ENCODE peak calls at places on chromosomes 3 and 15, in nine cellular contexts. M, E, Q, J, C, U, T, W and D are unnamed samples.

GRCh38 chr3:13555753-13556152 is 6.8 kb downstream of the FBLN2 start:
- DNase-seq in M (no peak), E (no peak), Q (no peak), J (no peak), C (no peak), U (no peak), T (no peak), W (no peak), D (no peak)

GRCh38 chr3:143827425-143827824 is 20.8 kb downstream of the SLC9A9 start:
- DNase-seq in M (no peak), E (no peak), Q (no peak), J (no peak), C (no peak), U (no peak), T (no peak), W (no peak), D (no peak)

GRCh38 chr3:108150200-108150599 is 59.4 kb upstream of the CD47 start:
- DNase-seq in M (no peak), E (no peak), Q (no peak), J (no peak), C (no peak), U (no peak), T (no peak), W (no peak), D (no peak)

GRCh38 chr3:141876381-141876890 is at the start of gene ATP1B3:
- DNase-seq in M (peak), E (peak), Q (peak), J (peak), C (peak), U (peak), T (peak), W (peak), D (peak)

GRCh38 chr3:32148356-32148755 is 41.9 kb downstream of the GPD1L start:
- DNase-seq in M (no peak), E (no peak), Q (no peak), J (no peak), C (no peak), U (no peak), T (no peak), W (no peak), D (no peak)

GRCh38 chr15:68241088-68241935 is 11.8 kb upstream of the CLN6 start:
- DNase-seq in M (no peak), E (no peak), Q (no peak), J (no peak), C (no peak), U (no peak), T (no peak), W (no peak), D (no peak)

GRCh38 chr15:39192376-39192775 is 388.5 kb upstream of the THBS1 start:
- DNase-seq in M (no peak), E (no peak), Q (no peak), J (no peak), C (no peak), U (no peak), T (no peak), W (no peak), D (no peak)

GRCh38 chr3:100650651-100651611 is 41.5 kb downstream of the ADGRG7 start:
- DNase-seq in M (peak), E (no peak), Q (peak), J (no peak), C (no peak), U (no peak), T (no peak), W (no peak), D (no peak)

GRCh38 chr3:42020681-42021307 is 58.9 kb upstream of the ULK4 start:
- DNase-seq in M (peak), E (no peak), Q (no peak), J (no peak), C (no peak), U (no peak), T (no peak), W (no peak), D (no peak)

GRCh38 chr3:135325096-135325495 is 530.0 kb downstream of the EPHB1 start:
- DNase-seq in M (peak), E (peak), Q (no peak), J (no peak), C (no peak), U (no peak), T (no peak), W (no peak), D (no peak)

GRCh38 chr15:89822611-89822950 is 7.9 kb upstream of the ANPEP start:
- DNase-seq in M (no peak), E (no peak), Q (no peak), J (no peak), C (no peak), U (no peak), T (no peak), W (no peak), D (no peak)

GRCh38 chr15:98549741-98550140 is 98.6 kb upstream of the IGF1R start:
- DNase-seq in M (no peak), E (no peak), Q (no peak), J (no peak), C (no peak), U (no peak), T (no peak), W (no peak), D (no peak)

GRCh38 chr3:145981057-145981456 is 179.9 kb downstream of the PLOD2 start:
- DNase-seq in M (no peak), E (no peak), Q (no peak), J (no peak), C (no peak), U (no peak), T (no peak), W (no peak), D (no peak)

GRCh38 chr3:52005571-52005986 is 9.9 kb upstream of the RPL29 start:
- DNase-seq in M (no peak), E (peak), Q (no peak), J (no peak), C (no peak), U (no peak), T (peak), W (no peak), D (no peak)

GRCh38 chr15:67024322-67024997 is 40.9 kb upstream of the SMAD3 start:
- DNase-seq in M (peak), E (peak), Q (no peak), J (no peak), C (no peak), U (no peak), T (no peak), W (no peak), D (no peak)

GRCh38 chr15:76116138-76116885 is 56.5 kb downstream of the TMEM266 start:
- DNase-seq in M (no peak), E (no peak), Q (no peak), J (no peak), C (no peak), U (no peak), T (no peak), W (no peak), D (no peak)

GRCh38 chr15:65059931-65060596 is 7.7 kb downstream of the RASL12 start:
- DNase-seq in M (no peak), E (no peak), Q (no peak), J (no peak), C (no peak), U (no peak), T (no peak), W (no peak), D (no peak)

GRCh38 chr15:75720787-75721461 is 8.3 kb upstream of the CSPG4 start:
- DNase-seq in M (peak), E (peak), Q (peak), J (no peak), C (no peak), U (no peak), T (peak), W (no peak), D (no peak)

GRCh38 chr3:57026918-57027317 is 33.5 kb upstream of the SPATA12 start:
- DNase-seq in M (peak), E (peak), Q (no peak), J (no peak), C (no peak), U (no peak), T (no peak), W (no peak), D (no peak)

GRCh38 chr15:49155834-49156627 is 632 bp upstream of the COPS2 start:
- DNase-seq in M (no peak), E (no peak), Q (peak), J (no peak), C (no peak), U (peak), T (peak), W (no peak), D (no peak)

GRCh38 chr3:39748002-39748401 is 61.4 kb upstream of the MYRIP start:
- DNase-seq in M (no peak), E (no peak), Q (no peak), J (no peak), C (no peak), U (no peak), T (no peak), W (no peak), D (no peak)

GRCh38 chr3:141353652-141354495 is 14.4 kb upstream of the ZBTB38 start:
- DNase-seq in M (no peak), E (no peak), Q (no peak), J (no peak), C (no peak), U (no peak), T (no peak), W (no peak), D (no peak)

GRCh38 chr3:193827831-193828230 is 234.8 kb downstream of the OPA1 start:
- DNase-seq in M (no peak), E (no peak), Q (no peak), J (no peak), C (no peak), U (no peak), T (no peak), W (no peak), D (no peak)

GRCh38 chr3:161316006-161316689 is 55.2 kb downstream of the SPTSSB start:
- DNase-seq in M (peak), E (peak), Q (no peak), J (no peak), C (no peak), U (no peak), T (no peak), W (no peak), D (no peak)

GRCh38 chr3:51968175-51968681 is 974 bp upstream of the PCBP4 start:
- DNase-seq in M (no peak), E (no peak), Q (no peak), J (no peak), C (no peak), U (peak), T (peak), W (no peak), D (no peak)

GRCh38 chr15:93515256-93516044 is 426.4 kb upstream of the RGMA start:
- DNase-seq in M (no peak), E (no peak), Q (no peak), J (no peak), C (no peak), U (no peak), T (no peak), W (no peak), D (no peak)

GRCh38 chr3:186772886-186773417 is 10.4 kb upstream of the EIF4A2 start:
- DNase-seq in M (no peak), E (peak), Q (peak), J (peak), C (peak), U (no peak), T (no peak), W (peak), D (peak)

GRCh38 chr3:33131328-33132018 is 17.7 kb downstream of the CRTAP start:
- DNase-seq in M (peak), E (peak), Q (peak), J (no peak), C (peak), U (peak), T (peak), W (no peak), D (no peak)

GRCh38 chr3:167406876-167407492 is 26.9 kb upstream of the ZBBX start:
- DNase-seq in M (peak), E (peak), Q (peak), J (no peak), C (no peak), U (peak), T (peak), W (no peak), D (no peak)

GRCh38 chr3:144771401-144771870 is 799.8 kb downstream of the DIPK2A start:
- DNase-seq in M (no peak), E (no peak), Q (no peak), J (no peak), C (no peak), U (no peak), T (no peak), W (no peak), D (no peak)

GRCh38 chr3:5009506-5010100 is 30.4 kb downstream of the BHLHE40 start:
- DNase-seq in M (no peak), E (no peak), Q (no peak), J (no peak), C (no peak), U (no peak), T (no peak), W (no peak), D (no peak)